ENCODE peak calls at places on chromosome 17, in four cellular contexts. M, S, T and Z are unnamed samples.

GRCh38 chr17:78714534-78714933 is 67.5 kb downstream of the CYTH1 start:
- DNase-seq in T (no peak), M (no peak), S (no peak), Z (no peak)

GRCh38 chr17:15744885-15745284 is 12.8 kb downstream of the TBC1D26 start:
- DNase-seq in T (no peak), M (no peak), S (no peak), Z (no peak)

GRCh38 chr17:60439501-60439900 is 17.2 kb downstream of the CHCT1 start:
- DNase-seq in M (peak), S (no peak), T (no peak), Z (no peak)

GRCh38 chr17:68356520-68356919 is 65.2 kb downstream of the ARSG start:
- DNase-seq in S (no peak), M (no peak), T (peak), Z (no peak)

GRCh38 chr17:82966415-82966814 is 113.0 kb upstream of the METRNL start:
- DNase-seq in M (no peak), S (no peak), T (no peak), Z (no peak)

GRCh38 chr17:29278692-29279091 is 15.3 kb downstream of the NUFIP2 start:
- DNase-seq in M (no peak), T (no peak), S (no peak), Z (no peak)

GRCh38 chr17:47803751-47804150 is 17.8 kb downstream of the OSBPL7 start:
- DNase-seq in S (no peak), T (no peak), M (no peak), Z (no peak)

GRCh38 chr17:78962345-78962983 is 17.3 kb downstream of the LGALS3BP start:
- DNase-seq in M (peak), S (no peak), T (no peak), Z (no peak)

GRCh38 chr17:58172369-58173071 is 5.7 kb downstream of the OR4D2 start:
- DNase-seq in S (peak), M (peak), T (peak), Z (peak)

GRCh38 chr17:16463341-16464000 is 28.5 kb downstream of the LRRC75A start:
- DNase-seq in T (no peak), M (no peak), S (no peak), Z (no peak)

GRCh38 chr17:46854948-46855347 is 3.6 kb downstream of the WNT9B start:
- DNase-seq in S (no peak), T (no peak), M (no peak), Z (no peak)

GRCh38 chr17:72387487-72387886 is 266.7 kb downstream of the SOX9 start:
- DNase-seq in M (peak), S (no peak), T (no peak), Z (no peak)

GRCh38 chr17:10171057-10171456 is 27.3 kb downstream of the GAS7 start:
- DNase-seq in T (no peak), S (no peak), M (no peak), Z (no peak)

GRCh38 chr17:6092923-6093468 is 22.8 kb downstream of the WSCD1 start:
- DNase-seq in T (no peak), M (no peak), S (no peak), Z (no peak)
- TF ChIP-seq TCF7 in T (no peak), M (no peak), S (no peak), Z (no peak)

GRCh38 chr17:75681289-75681688 is 14.2 kb downstream of the SAP30BP start:
- DNase-seq in T (no peak), S (no peak), M (no peak), Z (no peak)

GRCh38 chr17:75684249-75684648 is 17.1 kb downstream of the SAP30BP start:
- DNase-seq in S (peak), M (no peak), T (no peak), Z (no peak)

GRCh38 chr17:75683467-75684041 is 16.4 kb downstream of the SAP30BP start:
- DNase-seq in T (no peak), M (peak), S (peak), Z (no peak)

GRCh38 chr17:75679706-75680201 is 12.6 kb downstream of the SAP30BP start:
- DNase-seq in S (no peak), T (no peak), M (no peak), Z (no peak)

DNA sequence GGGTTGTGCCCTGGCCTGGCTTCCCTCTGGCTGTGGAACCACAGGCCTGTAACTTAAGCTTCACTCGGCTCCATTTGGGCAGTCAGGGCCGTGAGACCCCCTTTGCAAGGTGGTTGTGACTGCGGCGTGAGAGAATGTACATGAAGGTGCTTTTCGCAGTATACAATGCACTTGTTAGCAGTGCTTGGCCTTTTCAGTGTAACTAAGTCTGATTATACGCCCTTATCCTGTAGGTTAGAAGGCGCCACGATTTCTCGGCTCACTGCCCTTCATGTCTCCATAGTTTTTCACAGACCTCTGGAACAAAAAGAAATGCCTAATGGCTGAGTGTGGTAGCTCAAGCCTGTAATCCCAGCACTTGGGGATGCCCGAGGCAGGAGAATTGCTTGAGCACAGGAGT is 13.3 kb downstream of the SAP30BP start:
- DNase-seq in M (no peak), S (no peak), T (no peak), Z (no peak)
- TF ChIP-seq ATF3 in M (no peak), S (no peak), T (no peak), Z (no peak)

GRCh38 chr17:44543905-44544523 is 13.3 kb upstream of the FZD2 start:
- DNase-seq in T (no peak), S (no peak), M (no peak), Z (no peak)
- TF ChIP-seq TCF7 in T (no peak), S (no peak), M (no peak), Z (no peak)

GRCh38 chr17:80529904-80530292 is 14.7 kb upstream of the RPTOR start:
- DNase-seq in M (no peak), T (no peak), S (no peak), Z (no peak)

GRCh38 chr17:80527016-80527645 is 17.5 kb upstream of the RPTOR start:
- DNase-seq in T (no peak), S (no peak), M (no peak), Z (no peak)

GRCh38 chr17:80528521-80528920 is 16.1 kb upstream of the RPTOR start:
- DNase-seq in M (no peak), T (no peak), S (no peak), Z (no peak)

GRCh38 chr17:80529104-80529903 is 15.3 kb upstream of the RPTOR start:
- DNase-seq in M (no peak), T (no peak), S (no peak), Z (no peak)

GRCh38 chr17:80531400-80531799 is 13.2 kb upstream of the RPTOR start:
- DNase-seq in M (no peak), S (peak), T (no peak), Z (no peak)
- TF ChIP-seq ATF3 in M (no peak), S (no peak), T (no peak), Z (no peak)

GRCh38 chr17:75752405-75753192 is 12.4 kb downstream of the GALK1 start:
- DNase-seq in T (no peak), M (no peak), S (no peak), Z (no peak)
- TF ChIP-seq TCF7 in T (no peak), M (no peak), S (no peak), Z (no peak)

GRCh38 chr17:38550661-38551060 is 55.1 kb downstream of the SRCIN1 start:
- DNase-seq in T (no peak), S (no peak), M (no peak), Z (no peak)
- TF ChIP-seq ATF3 in T (no peak), S (no peak), M (no peak), Z (no peak)